ENCODE peak calls at places on chromosomes 2 and 18, in four cellular contexts. E, L, Y and W are unnamed samples.

GRCh38 chr2:128455710-128456050 is 137.0 kb upstream of the HS6ST1 start:
- DNase-seq in E (no peak), L (no peak), Y (no peak), W (no peak)

GRCh38 chr2:29747786-29748470 is 173.5 kb downstream of the ALK start:
- DNase-seq in Y (peak), E (peak), L (no peak), W (peak)

GRCh38 chr2:54840559-54840958 is 117.1 kb downstream of the EML6 start:
- DNase-seq in Y (no peak), E (no peak), L (no peak), W (no peak)

GRCh38 chr2:39378968-39379367 is 58.1 kb downstream of the MAP4K3 start:
- DNase-seq in E (no peak), L (no peak), Y (no peak), W (no peak)

GRCh38 chr2:31205186-31205585 is 12.1 kb downstream of the CAPN14 start:
- DNase-seq in Y (no peak), L (no peak), E (no peak), W (no peak)

GRCh38 chr2:164898475-164898874 is 56.9 kb downstream of the SLC38A11 start:
- DNase-seq in L (no peak), E (no peak), Y (peak), W (no peak)

GRCh38 chr2:83081835-83082522 is 1377.1 kb downstream of the SUCLG1 start:
- DNase-seq in E (no peak), L (peak), Y (peak), W (no peak)

GRCh38 chr2:20291106-20291564 is 59.5 kb downstream of the PUM2 start:
- DNase-seq in L (peak), Y (peak), E (peak), W (peak)

GRCh38 chr18:48295586-48296311 is 113.4 kb downstream of the ZBTB7C start:
- DNase-seq in L (no peak), E (no peak), Y (peak), W (no peak)

GRCh38 chr2:195658541-195658890 is 1.5 kb downstream of the SLC39A10 start:
- DNase-seq in L (no peak), Y (peak), E (peak), W (no peak)

GRCh38 chr2:48265169-48266013 is 264.6 kb upstream of the STON1 start:
- DNase-seq in E (no peak), Y (no peak), L (peak), W (no peak)

GRCh38 chr2:75238670-75239330 is 39.5 kb upstream of the TACR1 start:
- DNase-seq in L (no peak), Y (no peak), E (peak), W (no peak)

GRCh38 chr2:31251018-31251417 is 17.1 kb downstream of the EHD3 start:
- DNase-seq in E (no peak), L (no peak), Y (no peak), W (no peak)

GRCh38 chr2:86700705-86701104 is 19.4 kb upstream of the RMND5A start:
- DNase-seq in L (no peak), Y (no peak), E (no peak), W (no peak)

GRCh38 chr18:44773640-44774155 is 93.0 kb downstream of the SETBP1 start:
- DNase-seq in L (no peak), Y (no peak), E (no peak), W (no peak)

GRCh38 chr2:98334439-98335078 is 11.7 kb upstream of the CNGA3 start:
- DNase-seq in Y (no peak), L (no peak), E (peak), W (no peak)

GRCh38 chr2:74593826-74594467 is 39.4 kb downstream of the DOK1 start:
- DNase-seq in Y (peak), L (no peak), E (no peak), W (no peak)

GRCh38 chr2:215749092-215749957 is 264.0 kb downstream of the MREG start:
- DNase-seq in Y (peak), E (no peak), L (no peak), W (no peak)

GRCh38 chr2:48851161-48851560 is 95.6 kb upstream of the LHCGR start:
- DNase-seq in E (no peak), Y (no peak), L (no peak), W (no peak)

GRCh38 chr2:85156141-85156540 is 22.9 kb downstream of the TCF7L1 start:
- DNase-seq in L (no peak), Y (no peak), E (no peak), W (no peak)

GRCh38 chr2:109376796-109377495 is 236.8 kb downstream of the SEPTIN10 start:
- DNase-seq in L (no peak), E (no peak), Y (no peak), W (no peak)

GRCh38 chr2:5140367-5140766 is 551.8 kb upstream of the SOX11 start:
- DNase-seq in E (no peak), L (no peak), Y (no peak), W (no peak)

GRCh38 chr2:65662654-65663432 is 230.4 kb upstream of the SPRED2 start:
- DNase-seq in E (no peak), L (no peak), Y (no peak), W (no peak)

GRCh38 chr2:174750923-174751441 is 13.3 kb downstream of the CHRNA1 start:
- DNase-seq in E (no peak), Y (no peak), L (no peak), W (no peak)

GRCh38 chr2:24365051-24365450 is 4.7 kb upstream of the ITSN2 start:
- DNase-seq in E (no peak), Y (no peak), L (no peak), W (no peak)

GRCh38 chr18:51257150-51257549 is 59.7 kb upstream of the MEX3C start:
- DNase-seq in Y (no peak), L (no peak), E (no peak), W (no peak)

GRCh38 chr18:28794459-28795245 is 617.7 kb upstream of the CDH2 start:
- DNase-seq in E (peak), L (no peak), Y (no peak), W (no peak)

GRCh38 chr18:72849671-72850070 is 18.1 kb downstream of the NETO1 start:
- DNase-seq in L (no peak), Y (no peak), E (no peak), W (no peak)

GRCh38 chr2:86818967-86819366 is 28.3 kb upstream of the CD8A start:
- DNase-seq in Y (no peak), E (no peak), L (no peak), W (no peak)

GRCh38 chr2:127208313-127208712 is 11.8 kb downstream of the CYP27C1 start:
- DNase-seq in L (no peak), Y (no peak), E (no peak), W (no peak)

GRCh38 chr2:32993140-32993539 is 46.4 kb downstream of the LTBP1 start:
- DNase-seq in Y (no peak), E (no peak), L (no peak), W (no peak)

GRCh38 chr18:21406111-21406510 is 164.1 kb downstream of the GREB1L start:
- DNase-seq in L (no peak), E (no peak), Y (no peak), W (no peak)

GRCh38 chr2:72972744-72973535 is 55.6 kb downstream of the EMX1 start:
- DNase-seq in E (no peak), L (peak), Y (no peak), W (no peak)

GRCh38 chr2:164114937-164115336 is 379.1 kb upstream of the FIGN start:
- DNase-seq in L (no peak), Y (no peak), E (no peak), W (no peak)

GRCh38 chr18:66638856-66639621 is 35.1 kb upstream of the CDH19 start:
- DNase-seq in E (no peak), L (no peak), Y (no peak), W (no peak)

GRCh38 chr18:37537868-37538525 is 27.6 kb downstream of the CELF4 start:
- DNase-seq in L (peak), E (peak), Y (peak), W (peak)

GRCh38 chr18:49849331-49850217 is 36.2 kb upstream of the ACAA2 start:
- DNase-seq in Y (peak), E (peak), L (peak), W (peak)

GRCh38 chr2:190563109-190563508 is 28.6 kb upstream of the NEMP2 start:
- DNase-seq in E (no peak), L (peak), Y (no peak), W (no peak)

GRCh38 chr18:34760444-34760843 is 50.3 kb downstream of the DTNA start:
- DNase-seq in Y (no peak), L (no peak), E (no peak), W (no peak)

DNA sequence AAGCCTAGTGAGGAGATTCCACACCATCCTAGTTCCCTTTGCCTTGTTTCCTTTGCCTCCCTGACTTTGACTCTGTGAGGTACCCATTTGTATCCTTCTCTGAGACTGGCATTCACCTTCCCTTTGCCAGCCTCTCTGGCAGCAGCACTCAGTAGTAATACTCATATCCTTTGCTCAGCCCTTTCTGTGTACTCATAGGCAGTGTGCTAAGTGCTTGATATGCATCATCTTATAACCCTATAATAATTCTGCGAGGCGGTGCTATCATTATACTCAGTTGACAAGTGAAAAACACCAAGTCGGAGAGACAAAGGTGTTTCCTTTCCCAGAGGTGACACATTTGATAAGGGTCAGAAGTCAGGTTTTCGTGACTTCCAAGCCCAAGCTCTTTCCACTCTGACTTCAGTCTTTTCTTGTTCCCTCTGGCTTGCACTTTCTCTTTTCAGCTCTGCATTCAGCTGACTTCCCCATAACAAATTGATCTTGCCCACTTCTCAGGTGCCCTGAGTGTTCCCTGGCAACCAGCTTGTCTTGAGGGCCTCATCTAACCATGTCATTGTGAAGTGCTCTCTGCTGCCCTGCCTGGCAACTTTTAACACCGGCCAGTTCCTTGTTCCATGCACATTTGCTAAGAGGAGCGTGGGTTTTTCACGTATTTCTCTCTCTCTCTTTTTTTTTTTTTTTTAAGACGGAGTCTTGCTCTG is 94.6 kb upstream of the UPP2 start:
- DNase-seq in E (no peak), L (no peak), Y (no peak), W (no peak)
- TF ChIP-seq TCF7L2 in E (no peak), L (no peak), Y (no peak), W (no peak)

DNA sequence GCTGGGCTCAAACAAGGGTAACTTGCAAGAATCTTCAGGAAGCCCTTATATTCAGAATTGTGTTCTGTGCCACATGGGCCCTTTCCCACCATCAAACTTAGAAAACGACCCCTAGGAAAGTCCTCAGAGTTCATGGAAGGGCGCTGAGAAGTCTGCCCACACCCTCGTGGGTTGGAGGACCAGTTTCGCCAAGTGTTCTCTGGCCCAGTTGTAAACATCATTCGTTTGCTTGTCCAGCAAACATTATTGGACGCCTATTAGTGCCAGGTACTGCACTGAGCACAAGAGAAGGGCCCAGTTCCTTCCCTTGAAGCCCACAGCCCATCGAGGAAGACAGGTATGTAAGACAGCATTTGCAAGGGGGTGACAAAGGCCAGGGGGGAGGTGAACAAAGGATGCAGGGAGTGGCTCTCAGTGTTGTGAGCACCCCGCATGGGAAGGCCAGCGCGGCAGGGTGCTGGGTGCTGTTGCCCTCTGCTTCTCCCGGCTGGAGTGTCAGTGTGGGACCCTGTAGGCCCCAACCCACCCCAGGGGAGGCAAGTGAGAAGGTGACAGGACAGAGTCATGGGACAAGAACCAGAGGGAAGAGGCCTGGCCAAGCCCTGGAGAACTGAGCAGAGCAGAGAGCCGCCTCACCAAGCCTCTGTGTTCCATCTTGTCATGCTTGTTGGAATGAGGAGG is 60.2 kb upstream of the ALPP start:
- DNase-seq in E (no peak), L (no peak), Y (no peak), W (no peak)
- TF ChIP-seq TCF7L2 in E (no peak), L (no peak), Y (no peak), W (no peak)

GRCh38 chr18:8520266-8520665 is 89.0 kb upstream of the RAB12 start:
- DNase-seq in Y (no peak), E (no peak), L (no peak), W (no peak)

GRCh38 chr18:8517276-8517675 is 92.0 kb upstream of the RAB12 start:
- DNase-seq in E (no peak), Y (no peak), L (no peak), W (no peak)

GRCh38 chr18:8522756-8523155 is 86.5 kb upstream of the RAB12 start:
- DNase-seq in Y (no peak), E (no peak), L (no peak), W (no peak)

GRCh38 chr18:8516391-8517250 is 92.6 kb upstream of the RAB12 start:
- DNase-seq in L (no peak), Y (no peak), E (no peak), W (no peak)

DNA sequence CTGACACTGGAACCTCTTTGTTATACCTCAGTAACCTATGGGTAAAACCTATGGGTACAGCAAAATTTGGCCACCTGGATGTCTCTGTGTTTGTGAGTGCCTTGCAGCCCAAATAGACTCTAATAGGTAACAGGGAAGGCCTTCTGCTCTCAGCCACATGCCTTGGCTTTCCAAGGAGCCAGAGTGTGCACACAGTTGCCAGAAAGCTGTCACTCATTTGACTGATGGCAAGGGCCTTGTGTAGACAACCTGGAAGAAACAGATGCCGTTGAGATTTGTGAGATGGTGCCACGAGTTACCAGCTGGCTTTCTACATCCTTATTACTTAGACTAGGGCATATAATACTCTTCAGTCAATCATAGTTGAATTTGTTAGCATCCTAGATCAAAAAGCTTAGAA is 90.1 kb upstream of the RAB12 start:
- DNase-seq in L (no peak), Y (no peak), E (no peak), W (no peak)
- TF ChIP-seq TCF7L2 in L (no peak), Y (no peak), E (no peak), W (no peak)

DNA sequence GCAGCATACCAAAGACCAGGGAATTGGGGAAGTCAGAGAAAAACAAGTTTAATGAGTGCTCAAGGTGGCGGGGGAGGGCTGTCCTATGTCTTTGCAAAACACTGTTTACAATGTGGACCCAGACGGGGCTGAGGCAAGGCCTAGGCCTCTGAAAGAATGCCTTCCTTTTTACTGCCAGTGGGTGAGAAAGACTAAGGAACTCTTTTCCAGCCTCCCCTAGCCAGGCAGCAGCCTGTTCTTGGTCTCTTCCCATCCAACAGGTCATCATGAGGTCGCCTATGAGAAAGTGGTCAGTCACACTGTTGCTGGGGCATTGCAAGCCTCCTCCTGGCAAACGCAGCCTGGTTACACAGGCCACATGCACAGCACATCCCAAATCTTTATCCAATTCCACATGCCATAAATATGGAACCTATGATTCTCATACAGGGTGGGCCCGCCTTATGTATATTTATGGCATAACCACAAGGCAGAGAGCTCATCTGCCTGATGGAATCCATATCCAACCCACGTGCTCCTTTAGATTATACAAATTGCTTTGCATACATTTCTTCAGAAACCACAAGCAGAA is 48.5 kb downstream of the NRP2 start:
- DNase-seq in Y (no peak), E (no peak), L (no peak), W (no peak)
- TF ChIP-seq TCF7L2 in Y (no peak), E (no peak), L (no peak), W (no peak)

DNA sequence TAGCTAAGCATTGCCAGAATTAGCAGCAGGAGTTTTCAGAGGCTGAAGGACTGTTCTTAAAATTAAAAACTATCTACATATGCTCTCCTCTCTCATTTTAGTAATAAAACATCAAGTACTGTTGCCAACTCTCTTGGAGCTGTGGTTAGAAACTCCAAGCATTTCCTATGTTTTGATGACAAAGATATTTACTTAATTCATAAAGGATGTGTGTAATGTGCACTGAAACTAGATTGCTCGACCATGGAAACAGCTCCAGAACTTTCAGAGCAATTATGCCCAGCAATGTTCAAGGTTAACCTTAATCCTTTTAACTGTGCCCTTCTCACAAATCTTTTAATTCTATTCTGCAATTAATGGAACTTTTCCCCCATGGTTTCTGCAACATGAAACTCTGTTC is 8.4 kb downstream of the GRP start:
- DNase-seq in E (no peak), Y (no peak), L (no peak), W (no peak)
- TF ChIP-seq TCF7L2 in E (no peak), Y (no peak), L (no peak), W (no peak)

DNA sequence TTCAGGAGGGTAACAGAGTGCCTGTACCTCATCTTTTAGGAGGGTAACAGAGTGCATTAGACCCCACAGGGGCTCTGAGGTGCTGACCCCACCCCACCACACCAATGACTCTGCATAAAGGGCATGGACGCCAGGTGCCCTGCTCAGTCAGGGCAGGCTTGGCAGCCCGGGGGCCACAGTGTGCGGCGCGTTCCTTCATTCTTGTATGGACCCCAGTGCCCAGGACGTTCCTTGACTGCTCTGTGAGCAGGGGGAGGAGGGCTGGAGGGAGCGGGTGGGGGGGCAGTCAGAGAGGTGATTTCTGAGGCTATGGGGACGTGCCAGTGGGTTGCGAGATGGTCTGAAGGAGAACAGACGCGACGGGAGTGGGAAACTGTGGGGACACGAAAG is 168.7 kb upstream of the NCK2 start:
- DNase-seq in L (no peak), E (no peak), Y (no peak), W (no peak)
- TF ChIP-seq TCF7L2 in L (no peak), E (no peak), Y (no peak), W (no peak)

GRCh38 chr18:78698914-78699313 is 280.7 kb upstream of the SALL3 start:
- DNase-seq in L (no peak), E (no peak), Y (no peak), W (no peak)

GRCh38 chr18:78693429-78693828 is 286.2 kb upstream of the SALL3 start:
- DNase-seq in Y (no peak), E (no peak), L (no peak), W (no peak)

GRCh38 chr18:78699516-78699915 is 280.1 kb upstream of the SALL3 start:
- DNase-seq in Y (no peak), L (no peak), E (no peak), W (no peak)

GRCh38 chr18:78696698-78697435 is 282.8 kb upstream of the SALL3 start:
- DNase-seq in E (no peak), L (no peak), Y (no peak), W (no peak)

GRCh38 chr18:78697446-78697845 is 282.2 kb upstream of the SALL3 start:
- DNase-seq in E (no peak), Y (no peak), L (no peak), W (no peak)
- TF ChIP-seq TCF7L2 in E (no peak), Y (no peak), L (no peak), W (no peak)

GRCh38 chr2:88765154-88765948 is 73.9 kb downstream of the RPIA start:
- DNase-seq in Y (no peak), E (no peak), L (no peak), W (no peak)
- TF ChIP-seq TCF7L2 in Y (no peak), E (no peak), L (no peak), W (no peak)